ENCODE peak calls at places on chromosomes 7 and 10, in ten cellular contexts. I, R, W, Y, A, T, J, C, D and N are unnamed samples.

GRCh38 chr10:70596860-70597809 is 5.4 kb downstream of the PRF1 start:
- DNase-seq in J (no peak), A (no peak), Y (no peak), R (no peak), T (no peak), C (no peak), D (no peak), W (no peak), I (no peak), N (no peak)

GRCh38 chr7:49023345-49024330 is 99.3 kb downstream of the CDC14C start:
- DNase-seq in W (no peak), T (no peak), J (no peak), R (no peak), A (no peak), Y (no peak), D (no peak), C (no peak), I (no peak), N (no peak)

GRCh38 chr7:114973147-114973546 is 51.3 kb downstream of the MDFIC start:
- DNase-seq in Y (no peak), D (no peak), T (no peak), R (peak), A (no peak), C (no peak), W (no peak), J (no peak), I (no peak), N (no peak)

GRCh38 chr7:41698726-41699125 is 4.2 kb downstream of the INHBA start:
- DNase-seq in Y (no peak), I (no peak), C (peak), J (no peak), W (no peak), A (no peak), T (no peak), R (no peak), D (no peak), N (no peak)

GRCh38 chr7:132930881-132931280 is 151.0 kb downstream of the CHCHD3 start:
- DNase-seq in Y (no peak), I (no peak), A (no peak), C (peak), J (no peak), D (no peak), R (no peak), W (no peak), T (no peak), N (no peak)

GRCh38 chr10:121316432-121316831 is 281.8 kb downstream of the FGFR2 start:
- DNase-seq in D (no peak), A (no peak), Y (no peak), J (no peak), C (no peak), T (no peak), W (no peak), R (no peak), I (no peak), N (no peak)

GRCh38 chr7:66348959-66349358 is 143.8 kb downstream of the TPST1 start:
- DNase-seq in T (no peak), R (no peak), D (no peak), A (no peak), Y (no peak), C (no peak), I (no peak), W (no peak), J (no peak), N (no peak)

GRCh38 chr10:122525788-122526187 is 34.8 kb upstream of the DMBT1 start:
- DNase-seq in I (peak), J (no peak), R (no peak), Y (no peak), C (no peak), T (no peak), W (no peak), A (no peak), D (no peak), N (no peak)

GRCh38 chr7:35753761-35754603 is 46.9 kb upstream of the SEPTIN7 start:
- DNase-seq in I (no peak), W (no peak), R (no peak), J (no peak), D (no peak), T (peak), Y (no peak), C (peak), A (no peak), N (no peak)

GRCh38 chr10:80443531-80443974 is 10.6 kb upstream of the TSPAN14 start:
- DNase-seq in J (no peak), C (peak), T (peak), R (no peak), D (peak), A (no peak), I (no peak), W (no peak), Y (peak), N (no peak)

GRCh38 chr7:93945756-93946540 is 24.4 kb downstream of the GNG11 start:
- DNase-seq in A (no peak), D (no peak), W (no peak), T (no peak), J (no peak), C (no peak), Y (no peak), I (no peak), R (no peak), N (no peak)

GRCh38 chr7:49623943-49624342 is 149.5 kb upstream of the VWC2 start:
- DNase-seq in C (no peak), D (no peak), A (no peak), J (no peak), R (no peak), T (no peak), W (no peak), Y (no peak), I (no peak), N (no peak)

GRCh38 chr7:117278040-117278439 is 44.8 kb downstream of the WNT2 start:
- DNase-seq in J (no peak), T (no peak), D (no peak), W (no peak), I (no peak), A (no peak), C (no peak), Y (no peak), R (no peak), N (no peak)

GRCh38 chr10:63760708-63761047 is 239.5 kb downstream of the REEP3 start:
- DNase-seq in C (no peak), R (no peak), I (no peak), Y (no peak), J (no peak), W (no peak), A (no peak), D (no peak), T (no peak), N (no peak)

GRCh38 chr10:76085773-76086570 is 654.5 kb downstream of the LRMDA start:
- DNase-seq in I (no peak), R (no peak), C (no peak), J (no peak), T (no peak), W (no peak), A (no peak), D (no peak), Y (no peak), N (no peak)